ENCODE peak calls at places on chromosomes 6 and 20, in six cellular contexts. U is GM12892, W is GM12878, R is H1, M is K562, V is HepG2. P is an unnamed sample.

GRCh38 chr6:110609101-110609500 is 132.7 kb upstream of the SLC22A16 start:
- DNase-seq in U (no peak), W (no peak), R (no peak), M (no peak), V (no peak), P (no peak)

GRCh38 chr20:44601801-44602204 is 19.4 kb downstream of the PKIG start:
- DNase-seq in U (no peak), W (no peak), R (no peak), M (no peak), V (no peak), P (no peak)

GRCh38 chr20:57650266-57650665 is 30.0 kb upstream of the ZBP1 start:
- DNase-seq in U (no peak), W (no peak), R (no peak), M (no peak), V (no peak), P (no peak)

GRCh38 chr6:142271476-142271875 is 30.3 kb upstream of the ADGRG6 start:
- DNase-seq in U (no peak), W (no peak), R (no peak), M (no peak), V (no peak), P (no peak)

GRCh38 chr6:118198746-118199145 is 291.7 kb downstream of the SLC35F1 start:
- DNase-seq in U (no peak), W (no peak), R (no peak), M (no peak), V (no peak), P (no peak)

GRCh38 chr6:168282985-168283685 is 36.4 kb downstream of the DACT2 start:
- DNase-seq in U (no peak), W (no peak), R (no peak), M (no peak), V (peak; percentile 74), P (no peak)

GRCh38 chr20:7085448-7085847 is 318.0 kb downstream of the BMP2 start:
- DNase-seq in U (no peak), W (no peak), R (no peak), M (no peak), V (no peak), P (no peak)

GRCh38 chr6:109187399-109188114 is 92.2 kb downstream of the CEP57L1 start:
- DNase-seq in U (no peak), W (no peak), R (peak; percentile 9), M (peak; percentile 66), V (peak; percentile 25), P (peak; percentile 8)

GRCh38 chr20:9409981-9410380 is 104.4 kb upstream of the LAMP5 start:
- DNase-seq in U (no peak), W (no peak), R (no peak), M (no peak), V (no peak), P (no peak)

GRCh38 chr6:125765944-125766343 is 16.5 kb downstream of the HEY2 start:
- DNase-seq in U (no peak), W (no peak), R (no peak), M (no peak), V (no peak), P (no peak)

GRCh38 chr6:135938588-135939215 is 87.2 kb downstream of the PDE7B start:
- DNase-seq in U (no peak), W (no peak), R (no peak), M (no peak), V (peak; percentile 8), P (no peak)

GRCh38 chr20:44756956-44757355 is 11.3 kb downstream of the KCNK15 start:
- DNase-seq in U (no peak), W (no peak), R (no peak), M (no peak), V (no peak), P (no peak)

GRCh38 chr6:168506460-168506859 is 65.5 kb downstream of the SMOC2 start:
- DNase-seq in U (no peak), W (no peak), R (no peak), M (no peak), V (no peak), P (no peak)

GRCh38 chr6:119493980-119494379 is 144.4 kb upstream of the MAN1A1 start:
- DNase-seq in U (no peak), W (no peak), R (no peak), M (no peak), V (peak; percentile 50), P (no peak)

GRCh38 chr6:42610416-42610815 is 46.6 kb downstream of the UBR2 start:
- DNase-seq in U (peak; percentile 12), W (no peak), R (no peak), M (no peak), V (no peak), P (peak; percentile 17)

GRCh38 chr20:46151936-46152335 is 33.8 kb downstream of the CD40 start:
- DNase-seq in U (peak; percentile 58), W (no peak), R (no peak), M (peak; percentile 79), V (peak; percentile 45), P (peak; percentile 49)

GRCh38 chr6:138948028-138948427 is 40.0 kb downstream of the REPS1 start:
- DNase-seq in U (no peak), W (no peak), R (no peak), M (no peak), V (no peak), P (no peak)

GRCh38 chr6:139722540-139722939 is 348.1 kb upstream of the CITED2 start:
- DNase-seq in U (no peak), W (no peak), R (no peak), M (no peak), V (no peak), P (no peak)

GRCh38 chr6:14068133-14068532 is 49.4 kb upstream of the CD83 start:
- DNase-seq in U (no peak), W (no peak), R (no peak), M (no peak), V (no peak), P (no peak)

GRCh38 chr6:170162771-170163404 is 128.0 kb downstream of the DLL1 start:
- DNase-seq in U (no peak), W (no peak), R (no peak), M (no peak), V (no peak), P (no peak)

GRCh38 chr20:40564997-40565680 is 123.9 kb downstream of the MAFB start:
- DNase-seq in U (no peak), W (no peak), R (no peak), M (no peak), V (no peak), P (no peak)

GRCh38 chr6:118372413-118372812 is 175.7 kb upstream of the PLN start:
- DNase-seq in U (no peak), W (no peak), R (no peak), M (no peak), V (no peak), P (no peak)

GRCh38 chr6:154448448-154449096 is 61.9 kb downstream of the CNKSR3 start:
- DNase-seq in U (no peak), W (no peak), R (no peak), M (peak; percentile 28), V (no peak), P (no peak)

GRCh38 chr20:47191074-47191673 is 165.3 kb downstream of the ZMYND8 start:
- DNase-seq in U (no peak), W (no peak), R (no peak), M (no peak), V (no peak), P (no peak)

GRCh38 chr6:3749991-3750323 is 1.6 kb downstream of the PXDC1 start:
- DNase-seq in U (no peak), W (no peak), R (no peak), M (peak; percentile 37), V (peak; percentile 30), P (no peak)

GRCh38 chr20:3204124-3204794 is at the start of gene DDRGK1:
- DNase-seq in U (peak; percentile 91), W (peak; percentile 65), R (no peak), M (peak; percentile 86), V (peak; percentile 85), P (peak; percentile 91)

GRCh38 chr6:501891-502601 is 110.5 kb downstream of the IRF4 start:
- DNase-seq in U (peak; percentile 34), W (no peak), R (no peak), M (no peak), V (no peak), P (no peak)
- TF ChIP-seq TAF1 in U (no peak), W (no peak), R (no peak), M (no peak), V (no peak), P (no peak)

DNA sequence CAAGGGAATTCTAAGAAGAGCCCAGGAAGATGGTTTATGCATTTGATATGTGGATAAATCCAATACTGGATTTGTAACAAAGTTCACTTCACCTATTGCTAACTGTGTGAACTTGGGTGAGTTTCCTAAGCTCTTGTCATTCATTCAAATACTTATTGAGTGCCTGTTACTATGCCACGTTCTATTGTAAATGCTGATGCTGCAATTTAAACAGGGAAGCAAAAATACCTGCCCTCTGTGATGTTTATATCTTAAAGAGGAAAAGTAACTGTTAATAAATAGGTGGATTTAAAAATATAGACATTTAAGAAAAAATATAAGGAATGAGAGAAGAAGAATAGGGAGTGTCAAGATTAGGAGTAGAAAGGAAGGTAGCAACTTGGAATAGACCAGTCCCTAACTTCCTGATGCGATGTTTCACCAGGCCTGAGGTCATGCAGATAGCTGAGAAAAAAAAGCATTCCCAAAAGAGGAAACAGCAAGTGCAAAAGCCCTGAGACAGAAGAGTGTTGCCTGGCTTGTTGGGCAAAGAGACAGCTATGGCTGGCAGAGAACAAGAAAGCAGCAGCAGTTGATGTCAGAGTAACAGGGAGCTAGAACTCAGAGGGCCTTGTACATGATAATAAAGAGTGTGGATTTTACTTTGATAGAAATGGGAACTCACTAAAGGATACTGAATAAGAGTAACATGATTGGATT is 54.3 kb upstream of the TCF21 start:
- DNase-seq in U (no peak), W (no peak), R (no peak), M (no peak), V (no peak), P (no peak)
- TF ChIP-seq POLR2A in U (no peak), W (no peak), R (no peak), M (no peak), V (no peak), P (no peak)

GRCh38 chr6:160991411-160992322 is at the start of gene MAP3K4:
- DNase-seq in U (peak; percentile 59), W (no peak), R (no peak), M (peak; percentile 92), V (peak; percentile 62), P (peak; percentile 62)
- TF ChIP-seq TAF1 in U (peak; percentile 67), W (peak; percentile 88), R (peak; percentile 86), M (peak; percentile 95), V (peak; percentile 93), P (peak; percentile 81)

GRCh38 chr6:33771342-33772113 is 17.4 kb downstream of the LEMD2 start:
- DNase-seq in U (peak; percentile 84), W (no peak), R (peak; percentile 86), M (peak; percentile 95), V (no peak), P (peak; percentile 85)
- TF ChIP-seq POLR2A in U (no peak), W (peak; percentile 25), R (no peak), M (no peak), V (no peak), P (no peak)

P was measured in GM12891.